ENCODE peak calls at places on chromosomes 6 and 20, in six cellular contexts. E, Z, J, F, W and V are unnamed samples.

GRCh38 chr6:144690109-144690508 is 405.0 kb downstream of the UTRN start:
- DNase-seq in E (no peak), Z (no peak), J (no peak), F (no peak), W (no peak), V (no peak)

GRCh38 chr6:47109281-47109680 is 67.1 kb upstream of the ADGRF1 start:
- DNase-seq in E (no peak), Z (no peak), J (no peak), F (no peak), W (no peak), V (no peak)

GRCh38 chr20:17226410-17227198 is at the start of gene PCSK2:
- DNase-seq in E (peak), Z (peak), J (peak), F (no peak), W (peak), V (no peak)

GRCh38 chr6:57182017-57182432 is 9.9 kb downstream of the BAG2 start:
- DNase-seq in E (peak), Z (no peak), J (peak), F (no peak), W (no peak), V (no peak)

GRCh38 chr6:155498370-155498769 is 42.7 kb upstream of the NOX3 start:
- DNase-seq in E (peak), Z (no peak), J (peak), F (no peak), W (no peak), V (no peak)

GRCh38 chr20:14721926-14722325 is 384.5 kb upstream of the FLRT3 start:
- DNase-seq in E (no peak), Z (no peak), J (no peak), F (no peak), W (no peak), V (no peak)

GRCh38 chr6:11384531-11385309 is 152.3 kb upstream of the NEDD9 start:
- DNase-seq in E (peak), Z (peak), J (peak), F (no peak), W (no peak), V (no peak)

GRCh38 chr6:126781582-126781981 is 336.9 kb upstream of the RSPO3 start:
- DNase-seq in E (no peak), Z (no peak), J (no peak), F (no peak), W (no peak), V (peak)

GRCh38 chr20:31923388-31924271 is 28.2 kb downstream of the PDRG1 start:
- DNase-seq in E (no peak), Z (no peak), J (no peak), F (peak), W (no peak), V (no peak)

GRCh38 chr20:47230811-47231256 is 125.7 kb downstream of the ZMYND8 start:
- DNase-seq in E (peak), Z (no peak), J (peak), F (no peak), W (no peak), V (no peak)

GRCh38 chr20:33826270-33826897 is 15.2 kb downstream of the CHMP4B start:
- DNase-seq in E (no peak), Z (peak), J (no peak), F (no peak), W (no peak), V (no peak)